ENCODE peak calls at places on chromosomes 6 and 20, in four cellular contexts. K is neural progenitor cell, N is fibroblast of pulmonary artery, E is fibroblast of lung. U is an unnamed sample.
A peak's percentile ranks its signal among the peaks of the same experiment; 100 is the strongest.

GRCh38 chr6:44933113-44933512 is 395.0 kb upstream of the RUNX2 start:
- DNase-seq in K (no peak), N (no peak), E (no peak), U (no peak)

GRCh38 chr6:41341580-41341979 is 6.2 kb downstream of the NCR2 start:
- DNase-seq in K (no peak), N (no peak), E (no peak), U (no peak)

GRCh38 chr6:68895929-68896328 is 260.8 kb downstream of the ADGRB3 start:
- DNase-seq in K (no peak), N (no peak), E (no peak), U (no peak)

GRCh38 chr6:67345946-67346345 is 1289.1 kb upstream of the ADGRB3 start:
- DNase-seq in K (no peak), N (peak; percentile 13), E (no peak), U (no peak)

GRCh38 chr6:118963003-118963402 is 28.0 kb upstream of the MCM9 start:
- DNase-seq in K (no peak), N (peak; percentile 31), E (peak; percentile 44), U (no peak)

GRCh38 chr6:167968091-167968490 is 29.4 kb upstream of the KIF25 start:
- DNase-seq in K (peak; percentile 64), N (no peak), E (no peak), U (no peak)

GRCh38 chr20:45629496-45630100 is at the start of gene WFDC10A:
- DNase-seq in K (peak; percentile 66), N (peak; percentile 56), E (peak; percentile 47), U (peak; percentile 53)

GRCh38 chr20:20211274-20211987 is 156.5 kb upstream of the INSM1 start:
- DNase-seq in K (no peak), N (no peak), E (no peak), U (no peak)

GRCh38 chr6:120108061-120108795 is 758.7 kb upstream of the MAN1A1 start:
- DNase-seq in K (no peak), N (no peak), E (no peak), U (no peak)

GRCh38 chr6:159110013-159110412 is 59.2 kb upstream of the FNDC1 start:
- DNase-seq in K (peak; percentile 63), N (peak; percentile 54), E (peak; percentile 60), U (no peak)

GRCh38 chr6:105489213-105489525 is 86.3 kb upstream of the PREP start:
- DNase-seq in K (no peak), N (no peak), E (peak; percentile 74), U (no peak)

GRCh38 chr6:37106982-37107453 is 62.9 kb upstream of the PIM1 start:
- DNase-seq in K (no peak), N (no peak), E (no peak), U (no peak)

GRCh38 chr20:51462566-51463276 is 79.8 kb downstream of the NFATC2 start:
- DNase-seq in K (no peak), N (peak; percentile 66), E (peak; percentile 80), U (no peak)

GRCh38 chr20:34834459-34834893 is 9.0 kb upstream of the NCOA6 start:
- DNase-seq in K (no peak), N (peak; percentile 62), E (peak; percentile 60), U (peak; percentile 51)

GRCh38 chr20:46361811-46362210 is 44.6 kb downstream of the ELMO2 start:
- DNase-seq in K (no peak), N (no peak), E (no peak), U (no peak)

GRCh38 chr20:24437322-24438090 is 31.9 kb upstream of the SYNDIG1 start:
- DNase-seq in K (no peak), N (no peak), E (no peak), U (no peak)

GRCh38 chr6:38929560-38929959 is 119.0 kb upstream of the GLP1R start:
- DNase-seq in K (no peak), N (no peak), E (no peak), U (no peak)
- TF ChIP-seq CTCF in K (no peak), N (no peak), E (no peak), U (no peak)

GRCh38 chr6:151647871-151648639 is 154.2 kb downstream of the CCDC170 start:
- DNase-seq in K (peak; percentile 75), N (peak; percentile 4), E (no peak), U (no peak)
- TF ChIP-seq CTCF in K (peak; percentile 65), N (peak; percentile 8), E (peak; percentile 13), U (no peak)

GRCh38 chr6:138757131-138757530 is 16.4 kb upstream of the CCDC28A start:
- DNase-seq in K (no peak), N (peak; percentile 60), E (no peak), U (no peak)

GRCh38 chr6:138752017-138752416 is 21.6 kb upstream of the CCDC28A start:
- DNase-seq in K (peak; percentile 45), N (no peak), E (no peak), U (no peak)
- TF ChIP-seq CTCF in K (peak; percentile 59), N (no peak), E (no peak), U (no peak)

DNA sequence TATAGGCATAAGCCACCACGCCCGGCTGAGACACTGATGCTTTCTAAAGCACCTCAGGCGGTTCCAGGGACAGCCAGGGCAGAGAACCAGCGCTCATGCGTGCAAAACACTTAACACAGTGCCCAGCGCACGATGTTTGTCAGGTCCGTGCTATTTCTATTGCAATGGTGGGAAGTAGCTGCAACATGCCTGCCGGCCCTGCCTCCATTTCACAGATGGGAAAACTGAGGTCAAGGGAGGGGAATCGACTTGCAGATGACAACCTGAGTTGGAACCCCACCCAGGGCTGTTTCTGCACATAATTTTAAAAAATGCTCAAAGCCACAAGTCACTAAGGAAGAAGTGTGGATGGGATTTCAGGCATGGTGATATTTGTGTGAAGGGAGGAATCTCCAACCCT is 39.9 kb downstream of the KIAA1755 start:
- DNase-seq in K (no peak), N (no peak), E (no peak), U (no peak)
- TF ChIP-seq CTCF in K (no peak), N (no peak), E (no peak), U (no peak)

GRCh38 chr20:23349338-23350006 is 1.1 kb upstream of the NXT1 start:
- DNase-seq in K (peak; percentile 52), N (no peak), E (no peak), U (peak; percentile 53)

GRCh38 chr20:23347791-23348190 is 2.8 kb upstream of the NXT1 start:
- DNase-seq in K (no peak), N (no peak), E (no peak), U (no peak)

GRCh38 chr20:23356203-23356602 is 5.6 kb downstream of the NXT1 start:
- DNase-seq in K (peak; percentile 50), N (no peak), E (no peak), U (no peak)

GRCh38 chr20:23350007-23350854 is at the start of gene NXT1:
- DNase-seq in K (peak; percentile 97), N (peak; percentile 99), E (peak; percentile 99), U (peak; percentile 93)

GRCh38 chr20:23350855-23351838 is 556 bp downstream of the NXT1 start:
- DNase-seq in K (peak; percentile 76), N (peak; percentile 34), E (peak; percentile 20), U (peak; percentile 68)
- TF ChIP-seq CTCF in K (no peak), N (no peak), E (no peak), U (no peak)

GRCh38 chr6:43657221-43657802 is 12.5 kb downstream of the RSPH9 start:
- DNase-seq in K (no peak), N (no peak), E (no peak), U (no peak)
- TF ChIP-seq CTCF in K (no peak), N (no peak), E (no peak), U (no peak)

GRCh38 chr20:1397710-1398109 is 4.9 kb upstream of the FKBP1A start:
- DNase-seq in K (no peak), N (no peak), E (peak; percentile 40), U (no peak)
- TF ChIP-seq CTCF in K (peak; percentile 7), N (peak; percentile 23), E (peak; percentile 37), U (no peak)

DNA sequence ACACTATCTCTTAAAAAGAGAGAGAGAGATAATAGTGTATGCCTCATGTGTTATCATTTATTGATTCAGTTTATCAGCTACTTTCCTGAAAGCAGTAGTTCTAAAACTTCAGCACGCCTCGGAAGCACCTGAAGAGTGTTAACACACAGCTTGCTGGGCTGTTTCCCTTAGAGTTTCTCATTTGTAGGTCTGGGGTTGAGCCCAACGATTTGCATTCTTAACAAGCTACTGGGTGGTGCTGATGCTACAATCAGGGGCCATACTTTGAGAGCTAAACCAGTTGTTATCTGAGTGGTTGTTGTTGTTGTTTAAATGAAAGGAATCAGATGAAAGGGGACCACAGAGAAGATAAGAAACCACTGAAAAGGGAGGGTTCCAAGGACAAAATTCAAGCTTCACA is 32.6 kb downstream of the SIM1 start:
- DNase-seq in K (no peak), N (no peak), E (no peak), U (no peak)
- TF ChIP-seq CTCF in K (no peak), N (no peak), E (no peak), U (no peak)

GRCh38 chr6:110098511-110099116 is 80.9 kb downstream of the WASF1 start:
- DNase-seq in K (no peak), N (no peak), E (no peak), U (no peak)

GRCh38 chr6:110090876-110091275 is 88.6 kb downstream of the WASF1 start:
- DNase-seq in K (no peak), N (no peak), E (no peak), U (no peak)

GRCh38 chr6:110097443-110097842 is 82.0 kb downstream of the WASF1 start:
- DNase-seq in K (no peak), N (peak; percentile 16), E (no peak), U (no peak)

GRCh38 chr6:110093981-110094380 is 85.5 kb downstream of the WASF1 start:
- DNase-seq in K (no peak), N (no peak), E (no peak), U (no peak)

GRCh38 chr6:110095101-110095500 is 84.4 kb downstream of the WASF1 start:
- DNase-seq in K (no peak), N (peak; percentile 80), E (no peak), U (no peak)
- TF ChIP-seq CTCF in K (no peak), N (no peak), E (no peak), U (no peak)